ENCODE peak calls at places on chromosome 1, in eight cellular contexts. H is NCI-H69; V is effector memory CD8-positive, alpha-beta T cell; L is stimulated activated naive B cell treated with anti-CD40 and anti-IgM and Interleukin-4, amounts not matched to agents 10 μg/mL and 1 μg/mL and 100 μg/mL, for 72 hours; W is H9; E is B cell; I is A549; K is anterior cingulate cortex. R is an unnamed sample.

GRCh38 chr1:97920275-97920831 is 481 bp downstream of the DPYD start:
- DNase-seq in W (no peak), K (no peak), V (no peak), E (no peak), I (peak), L (no peak), H (peak), R (no peak)

GRCh38 chr1:228004331-228004871 is 2.4 kb upstream of the WNT3A start:
- DNase-seq in I (peak), L (no peak), W (peak), H (peak), K (no peak), V (no peak), E (peak), R (no peak)

GRCh38 chr1:221083902-221084301 is 204.7 kb downstream of the HLX start:
- DNase-seq in E (no peak), H (no peak), I (no peak), L (no peak), V (no peak), W (no peak), K (no peak), R (no peak)

GRCh38 chr1:197984273-197984672 is 67.1 kb downstream of the LHX9 start:
- DNase-seq in V (no peak), L (no peak), K (no peak), E (no peak), H (no peak), W (no peak), I (no peak), R (no peak)

GRCh38 chr1:154896811-154897286 is 26.8 kb upstream of the KCNN3 start:
- DNase-seq in V (no peak), L (no peak), E (no peak), H (no peak), W (no peak), I (no peak), K (peak), R (peak)

GRCh38 chr1:16073490-16074104 is at the start of gene FAM131C:
- DNase-seq in H (peak), I (peak), L (peak), E (peak), K (no peak), W (peak), V (peak), R (no peak)

GRCh38 chr1:11541236-11541635 is 62.3 kb downstream of the DISP3 start:
- DNase-seq in V (no peak), K (no peak), E (no peak), L (no peak), W (no peak), H (peak), I (no peak), R (no peak)

GRCh38 chr1:10730985-10731384 is 65.5 kb downstream of the CASZ1 start:
- DNase-seq in W (no peak), H (peak), V (no peak), K (no peak), E (no peak), I (peak), L (no peak), R (no peak)

GRCh38 chr1:1041092-1041503 is 21.2 kb downstream of the AGRN start:
- DNase-seq in H (no peak), W (peak), E (no peak), V (no peak), L (no peak), I (no peak), K (no peak), R (no peak)